ENCODE peak calls at places on chromosomes 12 and 14, in five cellular contexts. U is foreskin fibroblast, I is mucosa of descending colon, T is AG10803, P is H1. E is an unnamed sample.

GRCh38 chr12:51020448-51021182 is 5.6 kb downstream of the SLC11A2 start:
- DNase-seq in U (no peak), I (no peak), T (no peak), P (no peak), E (no peak)

GRCh38 chr14:30158299-30158698 is 230.7 kb upstream of the PRKD1 start:
- DNase-seq in U (no peak), I (no peak), T (no peak), P (no peak), E (no peak)

GRCh38 chr14:61642246-61642982 is 52.9 kb upstream of the HIF1A start:
- DNase-seq in U (peak; percentile 82), I (peak; percentile 54), T (peak; percentile 86), P (no peak), E (no peak)

GRCh38 chr12:6500466-6500865 is 6.6 kb downstream of the NCAPD2 start:
- DNase-seq in U (no peak), I (no peak), T (no peak), P (no peak), E (no peak)

GRCh38 chr12:7130791-7131501 is 775 bp downstream of the CLSTN3 start:
- DNase-seq in U (peak; percentile 77), I (peak; percentile 82), T (peak; percentile 31), P (no peak), E (peak; percentile 74)

GRCh38 chr12:104274811-104275210 is 28.7 kb upstream of the EID3 start:
- DNase-seq in U (no peak), I (no peak), T (no peak), P (no peak), E (no peak)

GRCh38 chr12:24039113-24039525 is 89.6 kb upstream of the SOX5 start:
- DNase-seq in U (peak; percentile 4), I (no peak), T (peak; percentile 43), P (no peak), E (no peak)

GRCh38 chr12:54018608-54018984 is 9.6 kb upstream of the HOXC6 start:
- DNase-seq in U (no peak), I (no peak), T (peak; percentile 74), P (no peak), E (no peak)

GRCh38 chr12:6949063-6949594 is 2.0 kb upstream of the PTPN6 start:
- DNase-seq in U (no peak), I (peak; percentile 57), T (no peak), P (no peak), E (no peak)

GRCh38 chr12:110176745-110177144 is 52.6 kb downstream of the IFT81 start:
- DNase-seq in U (peak; percentile 71), I (no peak), T (no peak), P (no peak), E (no peak)

GRCh38 chr14:103629503-103630121 is 601 bp downstream of the KLC1 start:
- DNase-seq in U (peak; percentile 69), I (peak; percentile 77), T (no peak), P (no peak), E (peak; percentile 81)

GRCh38 chr12:92574046-92574783 is 128.6 kb upstream of the PLEKHG7 start:
- DNase-seq in U (peak; percentile 41), I (no peak), T (peak; percentile 39), P (no peak), E (no peak)

GRCh38 chr14:60092516-60092915 is 793 bp downstream of the PCNX4 start:
- DNase-seq in U (peak; percentile 49), I (no peak), T (peak; percentile 44), P (no peak), E (no peak)

GRCh38 chr12:57250956-57251355 is at the start of gene STAC3:
- DNase-seq in U (no peak), I (no peak), T (no peak), P (no peak), E (no peak)

GRCh38 chr14:89422181-89422951 is 5.3 kb upstream of the FOXN3 start:
- DNase-seq in U (peak; percentile 39), I (no peak), T (no peak), P (no peak), E (no peak)

GRCh38 chr12:58416211-58416610 is 474.8 kb downstream of the ATP23 start:
- DNase-seq in U (peak; percentile 90), I (no peak), T (peak; percentile 94), P (no peak), E (no peak)

GRCh38 chr14:87874676-87875075 is 118.3 kb downstream of the GALC start:
- DNase-seq in U (peak; percentile 22), I (no peak), T (no peak), P (no peak), E (no peak)

GRCh38 chr12:3220382-3221321 is 143.5 kb downstream of the TSPAN9 start:
- DNase-seq in U (no peak), I (no peak), T (no peak), P (no peak), E (no peak)

GRCh38 chr14:70073924-70074566 is 114.7 kb downstream of the SLC8A3 start:
- DNase-seq in U (peak; percentile 79), I (peak; percentile 53), T (peak; percentile 54), P (peak; percentile 21), E (peak; percentile 79)

GRCh38 chr14:98909251-98909944 is 362.6 kb downstream of the BCL11B start:
- DNase-seq in U (no peak), I (no peak), T (peak; percentile 3), P (no peak), E (no peak)

GRCh38 chr12:121530600-121531355 is 50.0 kb downstream of the KDM2B start:
- DNase-seq in U (peak; percentile 89), I (peak; percentile 85), T (peak; percentile 80), P (no peak), E (no peak)

GRCh38 chr12:100566887-100567637 is 6.4 kb upstream of the GAS2L3 start:
- DNase-seq in U (peak; percentile 74), I (no peak), T (no peak), P (no peak), E (no peak)

GRCh38 chr12:124523071-124523470 is 44.3 kb downstream of the NCOR2 start:
- DNase-seq in U (peak; percentile 77), I (no peak), T (peak; percentile 53), P (no peak), E (no peak)

GRCh38 chr14:78425332-78425731 is 255.2 kb downstream of the NRXN3 start:
- DNase-seq in U (no peak), I (no peak), T (no peak), P (no peak), E (no peak)

GRCh38 chr12:107884769-107885694 is 110.5 kb downstream of the ASCL4 start:
- DNase-seq in U (peak; percentile 74), I (no peak), T (peak; percentile 51), P (no peak), E (peak; percentile 67)

GRCh38 chr14:58960945-58961731 is 227.3 kb upstream of the DAAM1 start:
- DNase-seq in U (no peak), I (no peak), T (no peak), P (no peak), E (no peak)

GRCh38 chr12:18906354-18906753 is 168.4 kb downstream of the CAPZA3 start:
- DNase-seq in U (no peak), I (no peak), T (no peak), P (no peak), E (no peak)

GRCh38 chr12:106919910-106920544 is 35.7 kb upstream of the TMEM263 start:
- DNase-seq in U (peak; percentile 79), I (no peak), T (peak; percentile 50), P (no peak), E (no peak)

GRCh38 chr12:51920046-51920445 is 12.7 kb downstream of the ACVRL1 start:
- DNase-seq in U (no peak), I (no peak), T (no peak), P (no peak), E (no peak)

GRCh38 chr14:34951286-34951685 is 31.5 kb upstream of the SRP54 start:
- DNase-seq in U (peak; percentile 54), I (no peak), T (peak; percentile 76), P (no peak), E (no peak)

GRCh38 chr12:101838628-101839323 is 8.0 kb upstream of the GNPTAB start:
- DNase-seq in U (no peak), I (no peak), T (no peak), P (no peak), E (no peak)
- TF ChIP-seq CTCF in U (no peak), I (no peak), T (no peak), P (no peak), E (no peak)

DNA sequence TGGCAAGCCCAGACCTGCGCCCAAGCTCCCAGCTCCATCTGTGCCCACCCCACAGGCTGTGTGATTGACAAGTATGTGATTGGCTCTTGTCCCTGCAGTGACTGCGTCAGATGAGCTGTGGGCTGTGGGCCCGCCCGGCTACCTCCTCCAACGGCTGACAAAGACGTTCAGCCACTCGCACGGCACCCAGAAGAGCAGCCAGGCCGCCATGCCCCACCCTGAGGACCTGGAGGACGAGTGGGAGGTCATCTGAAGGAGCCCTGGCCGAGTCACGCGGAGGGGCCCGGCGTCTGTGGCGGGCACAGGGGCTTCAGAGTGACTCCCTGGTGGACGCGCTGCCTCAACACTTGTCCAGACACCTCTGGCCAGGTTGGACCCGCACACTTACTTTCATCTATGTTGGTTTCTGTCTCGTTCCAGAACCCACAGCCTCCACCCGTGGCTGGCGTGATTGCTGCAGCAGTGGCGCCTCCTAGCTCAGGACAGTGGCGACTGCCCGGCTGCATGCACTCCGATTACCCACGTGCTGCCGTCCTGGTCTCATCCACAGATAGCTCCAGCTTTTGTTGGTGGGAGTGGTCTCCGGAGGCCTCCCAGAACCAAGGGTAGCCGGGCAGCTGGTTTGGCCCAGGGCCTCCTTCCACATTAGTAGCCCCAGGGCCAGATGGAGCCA is 11.4 kb downstream of the ANKRD9 start:
- DNase-seq in U (no peak), I (peak; percentile 56), T (no peak), P (no peak), E (peak; percentile 62)
- TF ChIP-seq CTCF in U (no peak), I (no peak), T (no peak), P (no peak), E (peak; percentile 37)

GRCh38 chr14:75591331-75591946 is 13.0 kb downstream of the FLVCR2 start:
- DNase-seq in U (no peak), I (no peak), T (no peak), P (no peak), E (no peak)
- TF ChIP-seq CTCF in U (no peak), I (no peak), T (no peak), P (peak; percentile 41), E (no peak)

GRCh38 chr12:64781374-64782029 is 22.3 kb upstream of the GNS start:
- DNase-seq in U (no peak), I (peak; percentile 57), T (no peak), P (no peak), E (peak; percentile 18)
- TF ChIP-seq CTCF in U (no peak), I (no peak), T (no peak), P (no peak), E (no peak)

DNA sequence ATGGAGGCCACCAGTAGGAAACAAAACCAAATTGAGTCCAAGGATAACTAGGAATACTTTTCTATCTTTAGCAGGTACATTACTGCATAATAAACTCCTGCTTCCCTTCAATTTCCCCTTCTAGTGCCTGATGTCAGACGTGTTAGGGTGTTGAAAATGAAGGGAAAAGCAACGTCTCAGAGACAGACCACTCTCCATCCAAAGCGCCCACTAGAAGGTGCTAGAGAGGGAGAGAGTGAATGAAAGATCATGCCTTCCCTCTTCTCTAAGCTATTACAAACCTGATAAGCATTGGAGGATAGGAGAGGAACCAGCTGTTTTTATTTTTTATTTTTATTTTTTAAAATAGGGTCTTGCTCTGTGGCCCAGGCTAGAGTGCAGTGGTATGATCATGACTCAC is 64.1 kb downstream of the ZNF641 start:
- DNase-seq in U (no peak), I (no peak), T (no peak), P (no peak), E (no peak)
- TF ChIP-seq CTCF in U (peak; percentile 34), I (no peak), T (peak; percentile 39), P (no peak), E (no peak)

E was measured in glutamatergic neuron.